ENCODE peak calls at places on chromosomes 1 and 21, in seven cellular contexts. One of them, this sample, is unnamed.

GRCh38 chr1:154961497-154962237 is at the start of gene PYGO2:
- DNase-seq in GM12864: no peak
- DNase-seq in T-cell: peak; percentile 66
- DNase-seq in BJ: no peak
- DNase-seq in GOT3: peak; percentile 53
- DNase-seq in effector memory CD8-positive, alpha-beta T cell: peak; percentile 78
- DNase-seq in activated T-helper 1 cell treated with anti-CD3 and anti-CD28 coated beads, Interleukin-2, amount 50 U/mL, for 16 hours: peak; percentile 63
- DNase-seq in this sample: peak; percentile 82

GRCh38 chr21:43667191-43667904 is 8.0 kb downstream of the RRP1B start:
- DNase-seq in T-cell: no peak
- DNase-seq in effector memory CD8-positive, alpha-beta T cell: no peak
- DNase-seq in BJ: no peak
- DNase-seq in GOT3: no peak
- DNase-seq in GM12864: no peak
- DNase-seq in activated T-helper 1 cell treated with anti-CD3 and anti-CD28 coated beads, Interleukin-2, amount 50 U/mL, for 16 hours: no peak
- DNase-seq in this sample: no peak

GRCh38 chr1:116276532-116276931 is 96.5 kb upstream of the ATP1A1 start:
- DNase-seq in T-cell: no peak
- DNase-seq in BJ: no peak
- DNase-seq in GM12864: no peak
- DNase-seq in GOT3: no peak
- DNase-seq in activated T-helper 1 cell treated with anti-CD3 and anti-CD28 coated beads, Interleukin-2, amount 50 U/mL, for 16 hours: no peak
- DNase-seq in effector memory CD8-positive, alpha-beta T cell: no peak
- DNase-seq in this sample: no peak

GRCh38 chr1:7267493-7267892 is 482.2 kb downstream of the CAMTA1 start:
- DNase-seq in activated T-helper 1 cell treated with anti-CD3 and anti-CD28 coated beads, Interleukin-2, amount 50 U/mL, for 16 hours: no peak
- DNase-seq in effector memory CD8-positive, alpha-beta T cell: no peak
- DNase-seq in GM12864: no peak
- DNase-seq in T-cell: no peak
- DNase-seq in GOT3: no peak
- DNase-seq in BJ: no peak
- DNase-seq in this sample: no peak

GRCh38 chr1:221912230-221912629 is 170.3 kb upstream of the DUSP10 start:
- DNase-seq in BJ: no peak
- DNase-seq in GM12864: no peak
- DNase-seq in effector memory CD8-positive, alpha-beta T cell: no peak
- DNase-seq in T-cell: no peak
- DNase-seq in activated T-helper 1 cell treated with anti-CD3 and anti-CD28 coated beads, Interleukin-2, amount 50 U/mL, for 16 hours: no peak
- DNase-seq in GOT3: no peak
- DNase-seq in this sample: no peak

GRCh38 chr21:45443595-45444181 is 38.7 kb downstream of the COL18A1 start:
- DNase-seq in GM12864: no peak
- DNase-seq in activated T-helper 1 cell treated with anti-CD3 and anti-CD28 coated beads, Interleukin-2, amount 50 U/mL, for 16 hours: no peak
- DNase-seq in effector memory CD8-positive, alpha-beta T cell: no peak
- DNase-seq in BJ: no peak
- DNase-seq in T-cell: no peak
- DNase-seq in GOT3: no peak
- DNase-seq in this sample: peak; percentile 13

GRCh38 chr1:10001016-10001665 is 4.1 kb downstream of the RBP7 start:
- DNase-seq in activated T-helper 1 cell treated with anti-CD3 and anti-CD28 coated beads, Interleukin-2, amount 50 U/mL, for 16 hours: no peak
- DNase-seq in effector memory CD8-positive, alpha-beta T cell: no peak
- DNase-seq in T-cell: no peak
- DNase-seq in BJ: no peak
- DNase-seq in GOT3: no peak
- DNase-seq in GM12864: no peak
- DNase-seq in this sample: no peak

GRCh38 chr1:160189649-160190625 is at the start of gene CASQ1:
- DNase-seq in effector memory CD8-positive, alpha-beta T cell: no peak
- DNase-seq in GOT3: no peak
- DNase-seq in activated T-helper 1 cell treated with anti-CD3 and anti-CD28 coated beads, Interleukin-2, amount 50 U/mL, for 16 hours: no peak
- DNase-seq in T-cell: no peak
- DNase-seq in GM12864: no peak
- DNase-seq in BJ: no peak
- DNase-seq in this sample: no peak

GRCh38 chr1:168161459-168161858 is 17.3 kb upstream of the TIPRL start:
- DNase-seq in T-cell: no peak
- DNase-seq in BJ: no peak
- DNase-seq in activated T-helper 1 cell treated with anti-CD3 and anti-CD28 coated beads, Interleukin-2, amount 50 U/mL, for 16 hours: no peak
- DNase-seq in effector memory CD8-positive, alpha-beta T cell: no peak
- DNase-seq in GM12864: no peak
- DNase-seq in GOT3: no peak
- DNase-seq in this sample: no peak

GRCh38 chr1:235366286-235366685 is 941 bp upstream of the TBCE start:
- DNase-seq in effector memory CD8-positive, alpha-beta T cell: no peak
- DNase-seq in GM12864: peak; percentile 10
- DNase-seq in T-cell: no peak
- DNase-seq in BJ: no peak
- DNase-seq in GOT3: no peak
- DNase-seq in activated T-helper 1 cell treated with anti-CD3 and anti-CD28 coated beads, Interleukin-2, amount 50 U/mL, for 16 hours: no peak
- DNase-seq in this sample: no peak

GRCh38 chr1:23980725-23981063 is 567 bp upstream of the SRSF10 start:
- DNase-seq in activated T-helper 1 cell treated with anti-CD3 and anti-CD28 coated beads, Interleukin-2, amount 50 U/mL, for 16 hours: peak; percentile 22
- DNase-seq in BJ: no peak
- DNase-seq in GM12864: peak; percentile 67
- DNase-seq in T-cell: no peak
- DNase-seq in GOT3: no peak
- DNase-seq in effector memory CD8-positive, alpha-beta T cell: no peak
- DNase-seq in this sample: no peak